ENCODE peak calls at places on chromosomes 6 and 20, in ten cellular contexts. P is stomach, Z is K562, U is heart left ventricle, I is HCT116, X is IMR-90, S is tibial nerve, B is uterus, E is A549, A is breast epithelium. D is an unnamed sample. For H3K4me1, the result is how much of the 10 kb centered on the place peaks cover.

GRCh38 chr6:108653864-108654402 is 93.2 kb downstream of the FOXO3 start:
- DNase-seq in P (peak), X (peak), Z (no peak), E (no peak), A (no peak), I (no peak), U (peak), S (peak), B (peak), D (no peak)

GRCh38 chr6:167898673-167899311 is 72.1 kb downstream of the AFDN start:
- DNase-seq in A (no peak), S (no peak), I (no peak), U (no peak), E (peak), B (no peak), P (no peak), X (peak), Z (peak), D (no peak)

GRCh38 chr6:122530440-122531046 is 58.9 kb upstream of the SERINC1 start:
- DNase-seq in P (peak), S (no peak), E (peak), U (peak), Z (peak), B (no peak), A (no peak), X (peak), I (peak), D (peak)

GRCh38 chr6:7697820-7698623 is 27.9 kb upstream of the BMP6 start:
- DNase-seq in P (peak), A (no peak), B (no peak), X (peak), Z (no peak), S (no peak), E (peak), U (peak), I (no peak), D (no peak)

GRCh38 chr6:147126618-147127022 is 77.6 kb upstream of the STXBP5 start:
- DNase-seq in E (no peak), A (no peak), X (no peak), S (no peak), P (no peak), U (peak), I (no peak), B (no peak), Z (peak), D (no peak)

GRCh38 chr6:11685411-11686093 is 93.1 kb downstream of the ADTRP start:
- DNase-seq in X (peak), I (peak), B (no peak), P (no peak), E (peak), Z (no peak), A (no peak), S (no peak), U (no peak), D (no peak)

GRCh38 chr6:1607557-1608221 is 2.0 kb upstream of the FOXC1 start:
- DNase-seq in S (no peak), I (no peak), X (no peak), E (no peak), Z (no peak), P (no peak), A (no peak), B (no peak), U (no peak), D (no peak)

GRCh38 chr20:23139524-23139923 is 53.4 kb upstream of the CD93 start:
- DNase-seq in S (no peak), I (no peak), U (no peak), A (no peak), B (no peak), P (no peak), X (no peak), Z (no peak), E (no peak), D (no peak)

GRCh38 chr6:158010591-158011477 is 29.2 kb downstream of the SYNJ2 start:
- DNase-seq in I (no peak), U (no peak), P (no peak), E (no peak), S (no peak), Z (no peak), X (no peak), A (peak), B (no peak), D (no peak)

GRCh38 chr6:113576310-113576709 is 280.8 kb upstream of the MARCKS start:
- DNase-seq in S (no peak), X (no peak), A (no peak), P (no peak), B (no peak), E (no peak), U (no peak), Z (no peak), I (no peak), D (no peak)

GRCh38 chr20:9290331-9290730 is 221.4 kb downstream of the PLCB4 start:
- DNase-seq in I (no peak), Z (no peak), X (no peak), E (no peak), A (no peak), U (no peak), S (no peak), P (no peak), B (no peak), D (no peak)

GRCh38 chr20:41232971-41233926 is 84.3 kb downstream of the ZHX3 start:
- DNase-seq in Z (no peak), P (no peak), E (peak), X (peak), B (no peak), S (no peak), U (no peak), A (no peak), I (no peak), D (no peak)

GRCh38 chr6:154606457-154606856 is 96.0 kb upstream of the CNKSR3 start:
- DNase-seq in U (no peak), Z (peak), P (no peak), X (no peak), A (no peak), S (no peak), B (no peak), E (no peak), I (no peak), D (no peak)

GRCh38 chr20:57053067-57053466 is 213.4 kb downstream of the BMP7 start:
- DNase-seq in B (no peak), E (no peak), I (no peak), X (no peak), U (no peak), P (no peak), Z (no peak), A (no peak), S (no peak), D (no peak)

GRCh38 chr20:36544134-36545018 is 3.1 kb downstream of the MYL9 start:
- DNase-seq in B (peak), U (peak), Z (no peak), E (no peak), A (no peak), I (no peak), S (no peak), P (no peak), X (peak), D (no peak)

GRCh38 chr6:51857134-51857533 is 230.3 kb downstream of the PKHD1 start:
- DNase-seq in E (no peak), U (no peak), S (no peak), P (no peak), Z (no peak), I (no peak), B (no peak), A (no peak), X (no peak), D (no peak)

GRCh38 chr6:51854347-51854746 is 233.1 kb downstream of the PKHD1 start:
- DNase-seq in S (no peak), B (no peak), U (no peak), Z (no peak), P (no peak), I (no peak), A (no peak), E (no peak), X (no peak), D (no peak)

GRCh38 chr6:51856508-51856907 is 230.9 kb downstream of the PKHD1 start:
- DNase-seq in A (no peak), B (no peak), Z (no peak), P (no peak), E (no peak), I (no peak), X (no peak), U (no peak), S (no peak), D (no peak)

GRCh38 chr6:51854876-51855275 is 232.5 kb downstream of the PKHD1 start:
- DNase-seq in Z (no peak), P (no peak), E (no peak), X (no peak), S (no peak), B (no peak), A (no peak), U (no peak), I (no peak), D (no peak)

DNA sequence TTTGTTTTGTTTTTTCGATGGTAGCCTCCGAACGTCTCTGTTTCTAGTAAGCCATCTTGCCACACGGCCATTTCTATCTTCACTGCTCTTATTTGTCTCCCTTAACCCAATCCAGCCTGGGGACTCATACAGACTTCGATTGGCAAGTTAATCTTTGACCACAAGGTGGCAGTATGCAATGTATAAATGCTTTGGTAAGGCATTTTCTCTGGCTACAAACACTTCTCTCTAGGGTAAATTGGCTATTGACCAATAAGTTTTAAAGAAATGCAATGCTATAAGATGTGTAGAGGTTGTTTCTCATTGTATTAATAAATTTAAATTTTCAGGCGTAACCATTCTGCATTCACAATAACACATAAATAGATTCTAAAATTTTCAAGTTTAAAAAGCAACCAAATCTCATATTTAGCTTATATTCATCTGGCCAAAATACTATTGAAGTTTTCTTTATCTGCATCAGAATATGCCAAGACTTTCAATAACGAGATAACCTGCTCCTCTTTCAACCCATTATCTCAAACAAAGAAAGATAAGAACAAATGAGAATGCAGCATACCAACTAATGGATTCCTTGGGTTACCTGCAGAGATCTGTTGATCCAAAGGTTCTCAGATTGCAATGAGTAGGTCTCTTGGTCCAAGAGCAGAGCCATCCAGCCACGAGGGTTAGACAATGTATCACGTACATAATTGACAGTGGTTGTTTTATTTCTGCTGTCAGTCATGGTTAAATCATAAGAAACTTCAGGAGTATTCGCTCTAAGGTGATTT is 231.9 kb downstream of the PKHD1 start:
- DNase-seq in P (no peak), A (no peak), Z (peak), U (no peak), E (peak), S (no peak), I (peak), X (peak), B (no peak), D (peak)
- TF ChIP-seq POLR2A in P (no peak), A (no peak), Z (no peak), U (no peak), E (no peak), S (no peak), I (no peak), X (no peak), B (no peak), D (no peak)

DNA sequence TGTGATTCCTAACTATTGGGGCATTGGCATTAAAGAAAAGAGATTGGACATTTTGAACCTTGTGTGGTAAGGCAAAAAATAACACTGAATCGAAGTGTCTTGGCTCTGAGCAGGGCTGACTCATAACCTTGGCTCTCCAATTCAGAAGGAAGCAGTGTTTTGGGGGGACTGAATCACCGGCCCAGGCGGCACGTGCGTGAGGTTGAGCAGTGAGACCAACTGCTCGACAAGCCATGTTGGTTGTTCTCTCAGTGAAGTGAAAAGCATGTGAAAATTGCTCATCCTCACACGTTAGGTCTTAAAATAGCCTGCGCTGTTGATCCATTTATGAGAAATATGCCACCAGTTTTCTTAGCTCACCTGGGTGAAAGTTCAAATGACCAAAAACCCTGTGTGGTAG is 137.8 kb upstream of the SPACA1 start:
- DNase-seq in P (no peak), A (no peak), I (no peak), Z (no peak), S (no peak), X (peak), U (no peak), B (no peak), E (no peak), D (no peak)
- H3K4me1 ChIP-seq in P (under half), A (under half), I (under half), Z (under half), S (under half), X (under half), U (under half), B (under half), E (under half), D (under half)

GRCh38 chr20:43939762-43940121 is 25.1 kb downstream of the TOX2 start:
- DNase-seq in I (no peak), X (no peak), U (no peak), P (no peak), E (no peak), A (no peak), Z (no peak), B (no peak), S (no peak), D (no peak)

GRCh38 chr20:43937586-43937985 is 22.9 kb downstream of the TOX2 start:
- DNase-seq in E (no peak), I (no peak), P (no peak), A (no peak), U (no peak), X (no peak), S (no peak), B (no peak), Z (no peak), D (peak)

GRCh38 chr20:43938932-43939761 is 24.5 kb downstream of the TOX2 start:
- DNase-seq in S (peak), X (peak), B (no peak), A (no peak), E (peak), U (peak), I (no peak), P (no peak), Z (no peak), D (no peak)

GRCh38 chr20:43936805-43937204 is 22.2 kb downstream of the TOX2 start:
- DNase-seq in U (no peak), A (no peak), P (no peak), E (no peak), Z (no peak), B (no peak), X (no peak), I (no peak), S (no peak), D (no peak)

DNA sequence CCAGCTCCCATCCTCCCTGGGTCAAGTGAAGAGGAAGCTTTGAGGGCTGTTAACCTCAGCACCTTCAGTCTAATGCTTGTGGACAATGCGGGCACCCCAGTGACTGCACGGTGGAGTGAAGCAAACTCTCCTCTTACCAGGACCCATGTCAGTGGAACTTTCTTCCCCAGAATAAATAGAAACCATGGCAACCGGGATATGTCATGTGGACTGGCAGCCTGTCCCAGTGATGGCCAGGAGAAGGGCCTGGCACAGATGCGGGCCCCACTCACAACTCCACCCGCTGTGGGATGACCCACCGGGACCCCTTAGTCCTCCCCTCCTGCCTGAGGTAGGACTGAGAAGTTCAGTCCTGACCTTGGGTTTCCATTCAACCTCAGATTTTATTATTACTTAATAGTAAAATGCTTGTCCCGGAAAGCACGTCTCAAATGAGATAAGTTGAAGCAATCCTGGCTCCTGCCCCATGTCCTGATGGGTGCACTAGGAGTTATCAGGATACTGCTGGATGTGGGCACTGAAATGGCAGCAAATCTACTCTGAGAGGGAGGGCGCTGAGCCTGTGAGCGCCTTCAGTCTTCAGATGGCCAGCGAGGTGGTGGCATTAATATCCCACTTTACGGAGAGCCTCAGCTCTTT is 23.5 kb downstream of the TOX2 start:
- DNase-seq in Z (no peak), A (no peak), U (no peak), S (no peak), B (no peak), X (no peak), P (no peak), I (no peak), E (no peak), D (no peak)
- H3K27ac ChIP-seq in Z (no peak), A (no peak), U (no peak), S (no peak), B (no peak), X (peak), P (no peak), I (no peak), E (peak), D (no peak)

DNA sequence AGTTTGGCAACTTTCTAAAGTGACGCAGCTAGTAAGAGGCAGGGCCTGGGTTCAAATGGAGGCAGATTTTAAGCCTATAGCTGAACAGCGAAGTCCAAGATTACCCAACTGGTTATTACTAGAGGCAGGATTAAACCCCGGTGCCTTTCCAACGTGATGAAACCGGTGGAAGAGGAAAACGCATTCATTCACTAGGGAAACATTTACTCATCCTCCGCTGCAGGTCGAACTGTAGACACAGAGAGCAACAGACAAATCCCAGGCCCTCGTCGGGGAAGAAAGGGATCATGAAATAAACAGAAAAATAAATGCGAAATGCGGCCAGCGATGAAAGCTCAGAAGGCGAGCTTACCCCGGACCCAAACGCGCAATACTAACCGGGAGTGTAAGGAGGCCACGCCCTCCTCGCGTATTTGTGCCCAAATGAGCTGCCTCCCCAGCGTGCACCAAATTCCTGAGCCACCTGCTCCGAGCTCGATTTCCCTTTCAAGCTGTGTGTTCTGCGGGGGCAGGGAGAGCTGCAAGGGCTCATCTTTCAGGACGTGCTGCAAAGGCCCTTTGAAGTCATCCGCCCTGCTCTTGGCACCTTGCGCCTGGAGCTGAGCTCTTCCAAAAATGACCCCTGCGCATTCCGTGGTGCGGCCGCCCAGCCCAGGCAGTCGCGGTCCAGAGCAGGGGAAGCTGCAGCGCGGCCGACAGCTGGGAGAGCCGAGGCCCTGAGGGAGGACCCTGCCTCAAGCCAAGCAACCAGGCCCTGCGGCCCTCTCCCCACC is 46.9 kb downstream of the PDYN start:
- DNase-seq in I (no peak), Z (no peak), E (no peak), X (peak), U (no peak), A (no peak), B (peak), P (peak), S (no peak), D (no peak)
- TF ChIP-seq POLR2A in I (no peak), Z (no peak), E (no peak), X (no peak), U (no peak), A (no peak), B (no peak), P (no peak), S (no peak), D (no peak)

GRCh38 chr6:137637161-137637560 is 143.0 kb upstream of the OLIG3 start:
- DNase-seq in U (no peak), A (no peak), Z (no peak), P (no peak), B (no peak), X (peak), E (no peak), S (no peak), I (no peak), D (no peak)

GRCh38 chr6:137640086-137640485 is 145.9 kb upstream of the OLIG3 start:
- DNase-seq in U (no peak), Z (no peak), I (no peak), S (no peak), B (no peak), E (no peak), A (no peak), X (no peak), P (no peak), D (no peak)

GRCh38 chr6:137641474-137642077 is 147.4 kb upstream of the OLIG3 start:
- DNase-seq in X (peak), S (peak), I (peak), Z (peak), E (peak), P (peak), A (no peak), B (peak), U (peak), D (peak)

DNA sequence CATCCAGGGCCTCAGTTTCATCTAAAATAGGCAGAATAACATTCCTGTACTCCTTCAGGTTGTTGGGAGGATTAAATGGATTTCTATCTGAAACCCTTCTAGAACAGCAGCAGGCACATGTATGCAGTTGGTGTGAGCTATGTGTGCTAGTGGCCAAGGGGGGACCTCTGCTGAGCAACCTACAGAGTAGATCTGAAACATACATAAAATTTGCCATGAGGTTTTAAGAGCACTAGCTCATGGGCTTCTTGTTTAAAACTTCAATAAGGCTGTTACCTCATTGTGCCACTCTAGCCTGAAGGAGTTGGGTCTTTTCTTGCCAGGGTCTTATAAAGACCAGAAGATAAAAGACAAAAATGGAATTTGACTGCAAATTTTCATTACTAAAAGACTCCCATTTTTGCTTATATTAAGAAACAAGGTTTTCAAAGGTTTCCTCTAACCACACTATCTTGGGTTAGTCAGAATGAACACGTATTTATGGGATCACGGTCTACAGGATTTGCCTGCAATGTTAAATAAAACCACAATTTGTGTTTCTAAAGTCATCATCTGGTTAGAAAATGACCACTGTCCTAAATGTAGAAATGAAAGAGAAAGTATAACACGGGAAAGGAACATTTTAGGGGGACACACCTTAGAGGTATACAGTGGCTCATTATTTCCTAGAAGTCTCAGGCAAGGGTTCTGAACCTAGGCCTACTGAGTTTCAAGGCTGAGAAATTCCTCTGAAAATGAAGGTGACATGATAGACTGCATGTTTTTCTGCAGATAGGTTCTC is 144.9 kb upstream of the OLIG3 start:
- DNase-seq in P (no peak), I (no peak), U (no peak), A (no peak), S (no peak), X (no peak), E (no peak), B (no peak), Z (no peak), D (no peak)
- H3K4me1 ChIP-seq in P (under half), I (under half), U (under half), A (under half), S (under half), X (under half), E (under half), B (under half), Z (under half), D (under half)